ENCODE peak calls at places on chromosomes 4 and X, in nine cellular contexts. One of them, this sample, is unnamed. For H3K4me1, the result is how much of the 10 kb centered on the place peaks cover.

GRCh38 chr4:48777739-48778138 is 2.3 kb downstream of the FRYL start:
- DNase-seq in adrenal gland: peak
- DNase-seq in lung: no peak
- DNase-seq in A549: no peak
- DNase-seq in neural progenitor cell: no peak
- DNase-seq in psoas muscle: no peak
- DNase-seq in IMR-90: no peak
- DNase-seq in lower lobe of right lung: no peak
- DNase-seq in stomach: no peak
- DNase-seq in this sample: no peak

GRCh38 chr4:69503558-69503957 is 7.9 kb upstream of the UGT2B4 start:
- DNase-seq in adrenal gland: no peak
- DNase-seq in lung: no peak
- DNase-seq in A549: no peak
- DNase-seq in neural progenitor cell: no peak
- DNase-seq in psoas muscle: no peak
- DNase-seq in IMR-90: no peak
- DNase-seq in lower lobe of right lung: no peak
- DNase-seq in stomach: no peak
- DNase-seq in this sample: peak

GRCh38 chr4:69760455-69760854 is at the start of gene SULT1B1:
- DNase-seq in adrenal gland: no peak
- DNase-seq in lung: no peak
- DNase-seq in A549: no peak
- DNase-seq in neural progenitor cell: no peak
- DNase-seq in psoas muscle: no peak
- DNase-seq in IMR-90: peak
- DNase-seq in lower lobe of right lung: peak
- DNase-seq in stomach: peak
- DNase-seq in this sample: no peak

GRCh38 chrX:50680990-50681389 is 133.0 kb downstream of the SHROOM4 start:
- DNase-seq in adrenal gland: no peak
- DNase-seq in lung: no peak
- DNase-seq in A549: no peak
- DNase-seq in neural progenitor cell: peak
- DNase-seq in psoas muscle: no peak
- DNase-seq in IMR-90: no peak
- DNase-seq in lower lobe of right lung: no peak
- DNase-seq in stomach: no peak
- DNase-seq in this sample: peak

GRCh38 chrX:39857780-39858179 is 240.0 kb downstream of the BCOR start:
- DNase-seq in adrenal gland: no peak
- DNase-seq in lung: no peak
- DNase-seq in A549: no peak
- DNase-seq in neural progenitor cell: no peak
- DNase-seq in psoas muscle: no peak
- DNase-seq in IMR-90: no peak
- DNase-seq in lower lobe of right lung: no peak
- DNase-seq in stomach: no peak
- DNase-seq in this sample: no peak

GRCh38 chrX:87805829-87806490 is 288.4 kb downstream of the KLHL4 start:
- DNase-seq in adrenal gland: peak
- DNase-seq in lung: no peak
- DNase-seq in A549: no peak
- DNase-seq in neural progenitor cell: no peak
- DNase-seq in psoas muscle: no peak
- DNase-seq in IMR-90: no peak
- DNase-seq in lower lobe of right lung: no peak
- DNase-seq in stomach: no peak
- DNase-seq in this sample: no peak

GRCh38 chr4:57206172-57206571 is 96.0 kb upstream of the IGFBP7 start:
- DNase-seq in adrenal gland: no peak
- DNase-seq in lung: no peak
- DNase-seq in A549: no peak
- DNase-seq in neural progenitor cell: no peak
- DNase-seq in psoas muscle: no peak
- DNase-seq in IMR-90: no peak
- DNase-seq in lower lobe of right lung: no peak
- DNase-seq in stomach: no peak
- DNase-seq in this sample: no peak

GRCh38 chrX:24081661-24082154 is 27.0 kb downstream of the EIF2S3 start:
- DNase-seq in adrenal gland: peak
- DNase-seq in lung: no peak
- DNase-seq in A549: no peak
- DNase-seq in neural progenitor cell: peak
- DNase-seq in psoas muscle: peak
- DNase-seq in IMR-90: peak
- DNase-seq in lower lobe of right lung: peak
- DNase-seq in stomach: peak
- DNase-seq in this sample: peak

GRCh38 chr4:94962484-94962883 is 204.7 kb downstream of the BMPR1B start:
- DNase-seq in adrenal gland: no peak
- DNase-seq in lung: no peak
- DNase-seq in A549: no peak
- DNase-seq in neural progenitor cell: no peak
- DNase-seq in psoas muscle: no peak
- DNase-seq in IMR-90: no peak
- DNase-seq in lower lobe of right lung: no peak
- DNase-seq in stomach: no peak
- DNase-seq in this sample: no peak

GRCh38 chrX:46208225-46208854 is 336.9 kb downstream of the ZNF674 start:
- DNase-seq in adrenal gland: no peak
- DNase-seq in lung: no peak
- DNase-seq in A549: no peak
- DNase-seq in neural progenitor cell: no peak
- DNase-seq in psoas muscle: no peak
- DNase-seq in IMR-90: no peak
- DNase-seq in lower lobe of right lung: no peak
- DNase-seq in stomach: no peak
- DNase-seq in this sample: no peak

GRCh38 chr4:151540728-151541437 is 131.9 kb downstream of the FHIP1A start:
- DNase-seq in adrenal gland: no peak
- DNase-seq in lung: no peak
- DNase-seq in A549: peak
- DNase-seq in neural progenitor cell: no peak
- DNase-seq in psoas muscle: no peak
- DNase-seq in IMR-90: peak
- DNase-seq in lower lobe of right lung: no peak
- DNase-seq in stomach: no peak
- DNase-seq in this sample: no peak

GRCh38 chr4:10619220-10619619 is 65.3 kb downstream of the CLNK start:
- DNase-seq in adrenal gland: no peak
- DNase-seq in lung: no peak
- DNase-seq in A549: no peak
- DNase-seq in neural progenitor cell: no peak
- DNase-seq in psoas muscle: no peak
- DNase-seq in IMR-90: peak
- DNase-seq in lower lobe of right lung: no peak
- DNase-seq in stomach: peak
- DNase-seq in this sample: no peak

GRCh38 chr4:151015458-151016344 is 617 bp upstream of the LRBA start:
- DNase-seq in adrenal gland: peak
- DNase-seq in lung: peak
- DNase-seq in A549: peak
- DNase-seq in neural progenitor cell: peak
- DNase-seq in psoas muscle: peak
- DNase-seq in IMR-90: peak
- DNase-seq in lower lobe of right lung: peak
- DNase-seq in stomach: peak
- DNase-seq in this sample: peak

GRCh38 chr4:124044330-124044729 is 647.7 kb downstream of the SPRY1 start:
- DNase-seq in adrenal gland: no peak
- DNase-seq in lung: no peak
- DNase-seq in A549: no peak
- DNase-seq in neural progenitor cell: no peak
- DNase-seq in psoas muscle: no peak
- DNase-seq in IMR-90: no peak
- DNase-seq in lower lobe of right lung: no peak
- DNase-seq in stomach: no peak
- DNase-seq in this sample: no peak

GRCh38 chr4:124044867-124045266 is 648.3 kb downstream of the SPRY1 start:
- DNase-seq in adrenal gland: no peak
- DNase-seq in lung: no peak
- DNase-seq in A549: no peak
- DNase-seq in neural progenitor cell: peak
- DNase-seq in psoas muscle: no peak
- DNase-seq in IMR-90: no peak
- DNase-seq in lower lobe of right lung: no peak
- DNase-seq in stomach: no peak
- DNase-seq in this sample: peak
- TF ChIP-seq CTCF in adrenal gland: no peak
- TF ChIP-seq CTCF in lung: no peak
- TF ChIP-seq CTCF in A549: no peak
- TF ChIP-seq CTCF in neural progenitor cell: peak
- TF ChIP-seq CTCF in psoas muscle: no peak
- TF ChIP-seq CTCF in IMR-90: no peak
- TF ChIP-seq CTCF in lower lobe of right lung: no peak
- TF ChIP-seq CTCF in stomach: no peak
- TF ChIP-seq CTCF in this sample: no peak

DNA sequence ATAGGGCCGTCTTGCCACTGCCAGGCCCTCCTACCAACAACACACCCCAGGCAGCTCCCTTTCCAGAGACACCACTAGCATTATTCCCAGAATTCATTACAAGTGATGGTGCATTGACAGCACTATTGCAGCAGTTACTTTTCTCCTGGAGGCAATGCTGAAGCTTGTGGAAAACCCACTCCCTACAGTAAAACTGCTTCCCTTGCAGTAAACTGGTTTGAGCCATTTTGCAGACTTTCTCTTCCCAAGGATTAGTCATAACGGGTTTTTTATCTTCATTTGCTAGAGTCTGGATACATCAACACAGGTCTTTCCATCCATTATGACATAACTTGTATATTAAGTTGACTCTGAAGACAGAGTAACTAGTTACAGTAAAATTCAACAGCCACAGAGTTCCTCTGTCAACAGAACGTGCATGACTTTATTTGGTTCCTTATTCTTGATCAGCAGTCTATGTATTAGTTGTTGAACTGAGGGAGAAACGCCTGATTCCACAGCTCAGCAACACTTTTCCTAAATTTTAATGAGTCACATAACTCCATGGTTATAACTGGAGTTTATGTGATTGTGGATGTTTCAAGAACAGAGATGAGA is 2.2 kb downstream of the ANKRD50 start:
- DNase-seq in adrenal gland: no peak
- DNase-seq in lung: no peak
- DNase-seq in A549: no peak
- DNase-seq in neural progenitor cell: peak
- DNase-seq in psoas muscle: no peak
- DNase-seq in IMR-90: peak
- DNase-seq in lower lobe of right lung: no peak
- DNase-seq in stomach: no peak
- DNase-seq in this sample: peak
- H3K4me1 ChIP-seq in adrenal gland: under half
- H3K4me1 ChIP-seq in lung: under half
- H3K4me1 ChIP-seq in A549: under half
- H3K4me1 ChIP-seq in neural progenitor cell: under half
- H3K4me1 ChIP-seq in psoas muscle: under half
- H3K4me1 ChIP-seq in IMR-90: under half
- H3K4me1 ChIP-seq in lower lobe of right lung: under half
- H3K4me1 ChIP-seq in stomach: half or more
- H3K4me1 ChIP-seq in this sample: under half

GRCh38 chrX:13764284-13764683 is 29.7 kb downstream of the OFD1 start:
- DNase-seq in adrenal gland: no peak
- DNase-seq in lung: no peak
- DNase-seq in A549: no peak
- DNase-seq in neural progenitor cell: peak
- DNase-seq in psoas muscle: no peak
- DNase-seq in IMR-90: no peak
- DNase-seq in lower lobe of right lung: no peak
- DNase-seq in stomach: no peak
- DNase-seq in this sample: no peak
- H3K27ac ChIP-seq in adrenal gland: no peak
- H3K27ac ChIP-seq in lung: peak
- H3K27ac ChIP-seq in A549: no peak
- H3K27ac ChIP-seq in neural progenitor cell: peak
- H3K27ac ChIP-seq in psoas muscle: no peak
- H3K27ac ChIP-seq in IMR-90: no peak
- H3K27ac ChIP-seq in lower lobe of right lung: peak
- H3K27ac ChIP-seq in stomach: peak
- H3K27ac ChIP-seq in this sample: peak

DNA sequence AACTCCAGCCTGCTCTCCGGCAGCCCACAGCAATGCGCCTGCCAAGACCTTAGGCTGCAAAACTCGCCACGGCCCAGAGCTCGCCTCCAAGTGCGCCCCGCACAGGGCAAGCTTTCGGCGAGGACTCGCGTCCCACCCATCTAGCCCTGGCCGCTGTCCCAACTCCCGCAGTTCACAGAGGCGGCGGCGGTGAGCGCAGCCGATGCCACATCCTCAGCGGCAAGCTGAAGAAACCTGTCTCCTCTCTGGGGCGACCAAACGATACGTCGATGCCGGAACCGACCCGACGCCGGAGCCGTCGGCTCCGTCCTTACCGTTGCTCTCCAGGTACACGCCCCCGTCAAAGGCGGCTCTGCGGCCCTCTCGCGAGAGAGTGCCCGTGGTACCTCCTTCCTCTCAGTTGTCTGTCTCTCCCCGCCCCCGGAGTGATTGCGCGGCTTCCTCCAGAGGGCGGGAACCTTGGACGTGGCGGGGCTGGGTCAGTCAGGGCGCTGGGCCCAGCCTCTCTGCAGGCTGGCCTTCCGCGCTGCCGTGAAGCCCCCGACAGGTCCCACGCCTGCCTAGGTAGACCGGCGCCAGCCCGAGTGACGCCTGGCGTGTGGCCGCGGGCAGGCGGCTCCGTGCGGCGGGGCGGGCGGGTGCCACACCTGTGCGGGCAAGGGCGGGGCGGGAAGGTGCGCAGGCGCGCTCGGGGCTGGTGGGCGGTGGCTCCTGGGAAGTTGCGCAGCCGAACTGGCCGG is 380 bp upstream of the RAB33B start:
- DNase-seq in adrenal gland: peak
- DNase-seq in lung: peak
- DNase-seq in A549: peak
- DNase-seq in neural progenitor cell: peak
- DNase-seq in psoas muscle: peak
- DNase-seq in IMR-90: peak
- DNase-seq in lower lobe of right lung: peak
- DNase-seq in stomach: peak
- DNase-seq in this sample: peak
- TF ChIP-seq CTCF in adrenal gland: no peak
- TF ChIP-seq CTCF in lung: no peak
- TF ChIP-seq CTCF in A549: no peak
- TF ChIP-seq CTCF in neural progenitor cell: no peak
- TF ChIP-seq CTCF in psoas muscle: peak
- TF ChIP-seq CTCF in IMR-90: no peak
- TF ChIP-seq CTCF in lower lobe of right lung: peak
- TF ChIP-seq CTCF in stomach: peak
- TF ChIP-seq CTCF in this sample: peak

This sample was measured in endodermal cell.